ENCODE peak calls at places on chromosome 4, in four cellular contexts. D is HepG2, J is GM12878, F is K562. Q is an unnamed sample.

GRCh38 chr4:154366956-154367355 is 124.6 kb downstream of the DCHS2 start:
- DNase-seq in F (no peak), J (no peak), D (no peak), Q (no peak)

GRCh38 chr4:167903291-167903721 is 189.0 kb upstream of the ANXA10 start:
- DNase-seq in J (no peak), F (no peak), D (no peak), Q (no peak)

GRCh38 chr4:98166025-98166730 is 22.9 kb upstream of the STPG2 start:
- DNase-seq in F (no peak), D (no peak), J (no peak), Q (no peak)

GRCh38 chr4:151166662-151167061 is 67.2 kb downstream of the RPS3A start:
- DNase-seq in F (no peak), D (no peak), J (no peak), Q (no peak)

GRCh38 chr4:129358571-129358970 is 262.6 kb downstream of the C4orf33 start:
- DNase-seq in D (no peak), J (no peak), F (no peak), Q (no peak)

GRCh38 chr4:15677507-15677988 is 4.1 kb upstream of the FAM200B start:
- DNase-seq in F (no peak), J (no peak), D (peak; percentile 86), Q (no peak)

GRCh38 chr4:8104491-8105302 is 53.9 kb downstream of the ABLIM2 start:
- DNase-seq in D (no peak), F (no peak), J (no peak), Q (no peak)

GRCh38 chr4:122221322-122221721 is 69.2 kb downstream of the BLTP1 start:
- DNase-seq in F (no peak), D (no peak), J (no peak), Q (no peak)

GRCh38 chr4:176376032-176376614 is 56.4 kb downstream of the SPCS3 start:
- DNase-seq in D (no peak), F (no peak), J (no peak), Q (peak; percentile 9)

GRCh38 chr4:2442175-2442993 is 23.6 kb downstream of the CFAP99 start:
- DNase-seq in J (no peak), F (peak; percentile 37), D (no peak), Q (peak; percentile 26)

GRCh38 chr4:159006202-159006601 is 96.7 kb upstream of the RAPGEF2 start:
- DNase-seq in D (peak; percentile 88), F (no peak), J (no peak), Q (no peak)

GRCh38 chr4:83658806-83659205 is 122.9 kb downstream of the GPAT3 start:
- DNase-seq in F (no peak), J (no peak), D (no peak), Q (no peak)

GRCh38 chr4:6824071-6824470 is 41.5 kb downstream of the KIAA0232 start:
- DNase-seq in F (no peak), D (no peak), J (no peak), Q (no peak)

GRCh38 chr4:76663794-76664193 is 228.8 kb downstream of the SHROOM3 start:
- DNase-seq in D (no peak), F (no peak), J (no peak), Q (no peak)

GRCh38 chr4:76666940-76667532 is 230.9 kb downstream of the SOWAHB start:
- DNase-seq in D (no peak), J (no peak), F (no peak), Q (no peak)

GRCh38 chr4:76670631-76671030 is 227.3 kb downstream of the SOWAHB start:
- DNase-seq in F (no peak), D (no peak), J (no peak), Q (no peak)

GRCh38 chr4:76665721-76666120 is 230.7 kb downstream of the SHROOM3 start:
- DNase-seq in J (no peak), F (no peak), D (no peak), Q (no peak)

DNA sequence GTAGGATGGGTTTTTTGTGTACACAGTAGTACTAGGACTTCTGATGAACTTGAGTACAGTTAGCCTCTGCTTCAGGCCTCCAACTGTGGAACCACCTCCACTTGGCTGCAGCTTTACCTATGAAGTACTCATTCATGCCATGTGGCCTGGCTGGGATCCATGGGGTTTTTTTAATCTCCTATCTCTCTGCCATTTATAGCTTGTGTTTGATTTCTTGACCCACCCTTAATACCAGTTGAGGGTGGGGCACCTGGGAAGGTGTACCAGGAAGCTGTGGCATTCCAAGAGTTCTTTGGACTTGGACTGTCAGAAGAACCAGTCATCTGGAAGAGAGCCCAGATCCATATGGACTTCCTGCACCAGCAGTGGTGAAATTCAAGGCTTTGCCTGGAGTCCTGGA is 230.1 kb downstream of the SHROOM3 start:
- DNase-seq in J (no peak), D (no peak), F (no peak), Q (no peak)
- TF ChIP-seq BHLHE40 in J (no peak), D (no peak), F (no peak), Q (no peak)

GRCh38 chr4:90025248-90025647 is 101.9 kb upstream of the CCSER1 start:
- DNase-seq in F (no peak), J (no peak), D (no peak), Q (no peak)
- TF ChIP-seq SP1 in F (no peak), J (no peak), D (no peak), Q (no peak)

GRCh38 chr4:163550869-163551267 is 56.4 kb downstream of the TMA16 start:
- DNase-seq in F (no peak), J (no peak), D (no peak), Q (no peak)

GRCh38 chr4:163544407-163545038 is 50.0 kb downstream of the TMA16 start:
- DNase-seq in D (peak; percentile 22), F (peak; percentile 72), J (no peak), Q (peak; percentile 73)

GRCh38 chr4:163553146-163553545 is 58.7 kb downstream of the TMA16 start:
- DNase-seq in F (no peak), D (no peak), J (no peak), Q (no peak)

GRCh38 chr4:163548481-163549243 is 54.2 kb downstream of the TMA16 start:
- DNase-seq in F (peak; percentile 18), D (peak; percentile 37), J (no peak), Q (peak; percentile 38)
- TF ChIP-seq BHLHE40 in F (no peak), D (no peak), J (no peak), Q (no peak)

GRCh38 chr4:26991057-26991456 is 130.4 kb downstream of the STIM2 start:
- DNase-seq in D (no peak), F (no peak), J (no peak), Q (no peak)

GRCh38 chr4:26993967-26994366 is 133.3 kb downstream of the STIM2 start:
- DNase-seq in J (no peak), D (no peak), F (no peak), Q (no peak)

GRCh38 chr4:26993541-26993940 is 132.9 kb downstream of the STIM2 start:
- DNase-seq in F (no peak), J (no peak), D (no peak), Q (no peak)

GRCh38 chr4:26995316-26995715 is 134.7 kb downstream of the STIM2 start:
- DNase-seq in F (no peak), D (no peak), J (no peak), Q (no peak)

GRCh38 chr4:26992657-26993361 is 132.2 kb downstream of the STIM2 start:
- DNase-seq in F (no peak), J (peak; percentile 72), D (no peak), Q (no peak)
- TF ChIP-seq SP1 in F (no peak), J (peak; percentile 5), D (no peak), Q (no peak)